ENCODE peak calls at places on chromosomes 1 and 21, in nine cellular contexts. L, C, G, V, A, X, E, K and P are unnamed samples.

GRCh38 chr1:56625823-56626222 is 19.3 kb upstream of the PRKAA2 start:
- DNase-seq in L (no peak), C (no peak), G (no peak), V (no peak), A (no peak), X (no peak), E (no peak), K (no peak), P (no peak)

GRCh38 chr1:40034869-40035268 is 5.7 kb upstream of the CAP1 start:
- DNase-seq in L (no peak), C (no peak), G (no peak), V (no peak), A (no peak), X (no peak), E (peak), K (no peak), P (no peak)

GRCh38 chr1:219710529-219711194 is 97.8 kb upstream of the ZC3H11B start:
- DNase-seq in L (no peak), C (no peak), G (peak), V (no peak), A (no peak), X (no peak), E (peak), K (no peak), P (peak)

GRCh38 chr21:45870851-45871615 is 110.5 kb upstream of the COL6A1 start:
- DNase-seq in L (no peak), C (no peak), G (no peak), V (peak), A (no peak), X (no peak), E (no peak), K (no peak), P (no peak)

GRCh38 chr1:215458084-215458483 is 109.0 kb upstream of the KCTD3 start:
- DNase-seq in L (no peak), C (no peak), G (no peak), V (no peak), A (no peak), X (no peak), E (no peak), K (no peak), P (no peak)

GRCh38 chr1:226355679-226356583 is 47.0 kb upstream of the LIN9 start:
- DNase-seq in L (no peak), C (no peak), G (no peak), V (no peak), A (no peak), X (no peak), E (no peak), K (no peak), P (no peak)

GRCh38 chr1:94895518-94895917 is 31.4 kb downstream of the CNN3 start:
- DNase-seq in L (no peak), C (no peak), G (no peak), V (no peak), A (no peak), X (no peak), E (no peak), K (no peak), P (no peak)

GRCh38 chr1:207956976-207957375 is 46.1 kb upstream of the CD34 start:
- DNase-seq in L (peak), C (no peak), G (no peak), V (no peak), A (no peak), X (no peak), E (no peak), K (no peak), P (no peak)

GRCh38 chr1:93722081-93723031 is 40.7 kb upstream of the BCAR3 start:
- DNase-seq in L (peak), C (no peak), G (no peak), V (no peak), A (no peak), X (no peak), E (no peak), K (no peak), P (no peak)

GRCh38 chr1:20194770-20195463 is 8.6 kb upstream of the PLA2G2C start:
- DNase-seq in L (peak), C (peak), G (peak), V (peak), A (no peak), X (peak), E (peak), K (peak), P (peak)

GRCh38 chr1:8197493-8198282 is 120.2 kb upstream of the SLC45A1 start:
- DNase-seq in L (peak), C (peak), G (peak), V (no peak), A (no peak), X (peak), E (no peak), K (peak), P (no peak)

GRCh38 chr1:2156866-2157265 is 37.7 kb downstream of the FAAP20 start:
- DNase-seq in L (no peak), C (no peak), G (no peak), V (no peak), A (no peak), X (no peak), E (no peak), K (no peak), P (no peak)
- TF ChIP-seq POLR2A in L (no peak), C (no peak), G (no peak), V (no peak), A (no peak), X (no peak), E (no peak), K (no peak), P (no peak)

DNA sequence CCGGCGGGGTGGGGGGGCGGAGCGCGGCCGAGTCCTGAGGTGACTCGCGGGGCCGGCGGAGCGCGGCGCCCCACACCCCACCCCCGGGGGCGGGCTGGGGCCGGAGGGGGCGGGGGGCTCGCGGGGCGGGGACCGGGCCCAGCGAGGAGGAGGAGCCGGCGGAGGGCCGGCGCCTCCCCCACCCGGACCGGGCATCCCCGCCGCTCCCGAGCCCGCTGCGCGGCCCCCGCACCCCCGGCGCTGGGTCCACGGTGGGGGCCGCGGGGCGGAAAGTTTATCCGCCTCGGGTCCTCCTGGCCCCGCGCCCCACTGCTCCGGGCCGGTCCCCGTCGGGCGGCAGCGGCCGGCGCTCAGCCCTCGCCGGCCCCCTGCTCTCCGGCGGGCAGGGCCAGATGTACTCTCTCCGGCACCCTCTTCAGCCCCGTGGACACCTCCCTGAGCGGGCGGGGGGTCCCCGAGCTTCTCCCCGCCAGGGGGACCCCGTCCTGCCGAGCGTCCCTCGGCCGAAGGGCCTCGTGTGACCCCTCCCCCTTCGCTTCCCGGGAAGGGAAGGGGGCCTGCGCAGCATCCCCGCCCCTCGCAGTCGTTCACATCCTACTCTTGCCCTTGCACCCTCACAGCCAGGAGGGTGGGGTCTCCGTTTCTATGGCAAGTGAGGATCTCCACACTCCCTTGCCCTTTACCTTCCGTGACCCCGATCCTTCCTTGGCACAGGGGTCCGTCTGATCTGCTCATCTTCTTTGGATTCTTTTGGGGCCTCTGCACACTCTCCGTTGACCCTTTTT is 659 bp downstream of the CAMTA1 start:
- DNase-seq in L (peak), C (peak), G (no peak), V (peak), A (peak), X (peak), E (peak), K (no peak), P (no peak)
- TF ChIP-seq POLR2A in L (no peak), C (no peak), G (no peak), V (no peak), A (no peak), X (no peak), E (no peak), K (no peak), P (no peak)

DNA sequence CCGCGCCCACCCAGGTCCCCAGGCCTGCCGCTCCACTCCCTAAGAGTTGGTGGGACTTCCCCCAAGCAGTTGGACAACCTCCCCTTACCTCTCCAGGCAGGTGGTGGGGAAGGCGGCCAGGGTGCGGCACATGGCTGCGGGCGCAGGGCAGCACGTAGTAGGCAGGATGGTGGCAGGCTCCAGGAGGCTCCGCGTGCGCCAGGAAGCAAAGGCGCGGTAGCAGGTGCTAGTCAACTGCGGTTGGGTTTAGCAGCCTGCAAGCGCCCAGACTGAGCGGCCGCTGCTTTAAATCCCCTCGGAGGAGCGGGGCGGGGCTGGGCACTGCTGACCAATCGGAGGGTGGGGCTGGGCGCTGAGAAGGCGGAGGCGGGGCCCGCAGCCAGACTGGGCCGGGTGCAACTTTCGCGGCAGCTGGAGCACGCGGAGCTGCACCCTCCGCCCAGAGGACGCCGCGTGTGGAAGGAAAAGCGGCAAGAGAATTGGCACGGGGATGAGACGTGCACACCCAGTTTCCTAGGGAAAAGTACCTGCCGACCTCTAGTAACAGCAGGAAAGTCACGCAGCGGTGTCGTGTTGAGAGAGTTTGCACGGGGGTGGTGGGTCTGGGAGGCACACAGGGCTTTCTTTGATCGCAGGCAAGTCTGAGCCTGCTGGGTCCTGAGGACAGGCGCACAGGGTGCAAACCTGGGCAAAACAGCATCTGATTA is at the start of gene RGS16:
- DNase-seq in L (peak), C (peak), G (peak), V (peak), A (peak), X (peak), E (peak), K (peak), P (peak)
- TF ChIP-seq POLR2A in L (no peak), C (peak), G (peak), V (peak), A (peak), X (peak), E (peak), K (peak), P (peak)

GRCh38 chr21:25459993-25460392 is 147.3 kb downstream of the MRPL39 start:
- DNase-seq in L (no peak), C (no peak), G (no peak), V (no peak), A (no peak), X (no peak), E (no peak), K (no peak), P (no peak)

GRCh38 chr21:25465263-25465662 is 142.0 kb downstream of the MRPL39 start:
- DNase-seq in L (no peak), C (no peak), G (no peak), V (no peak), A (no peak), X (no peak), E (no peak), K (no peak), P (no peak)

GRCh38 chr21:25464275-25464674 is 143.0 kb downstream of the MRPL39 start:
- DNase-seq in L (peak), C (no peak), G (no peak), V (no peak), A (no peak), X (no peak), E (no peak), K (no peak), P (no peak)

GRCh38 chr21:25461730-25462129 is 145.6 kb downstream of the MRPL39 start:
- DNase-seq in L (peak), C (no peak), G (no peak), V (no peak), A (no peak), X (no peak), E (no peak), K (no peak), P (no peak)

DNA sequence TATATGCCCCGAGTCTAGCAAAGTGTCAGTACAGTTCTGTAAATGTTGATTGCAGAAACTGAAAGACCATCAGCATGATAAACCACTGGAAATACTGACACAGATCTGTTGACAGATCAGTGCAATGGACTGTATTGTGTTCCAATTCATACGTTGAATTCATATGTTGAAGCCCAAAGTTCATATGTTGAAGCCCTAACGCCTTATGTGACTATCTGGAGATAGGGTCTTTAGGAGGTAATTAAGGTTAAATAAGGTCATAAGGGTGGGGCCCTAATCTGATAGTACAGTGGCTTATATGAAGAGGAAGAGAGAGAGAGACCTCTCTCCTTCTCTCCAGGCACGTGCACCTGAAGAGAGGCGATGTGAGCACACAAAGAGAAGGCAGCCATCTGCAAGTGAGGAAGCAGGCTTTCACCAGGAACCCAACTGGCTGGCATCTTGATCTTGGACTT is 144.7 kb downstream of the MRPL39 start:
- DNase-seq in L (peak), C (no peak), G (no peak), V (no peak), A (no peak), X (no peak), E (no peak), K (no peak), P (no peak)
- TF ChIP-seq POLR2A in L (no peak), C (peak), G (no peak), V (no peak), A (peak), X (no peak), E (no peak), K (no peak), P (no peak)